ENCODE peak calls at places on chromosomes 2 and 18, in five cellular contexts. F, L, B, P and O are unnamed samples.
A peak's percentile ranks its signal among the peaks of the same experiment; 100 is the strongest.

GRCh38 chr2:159713691-159714585 is 1.6 kb downstream of the MARCHF7 start:
- DNase-seq in P (peak; percentile 30), F (peak; percentile 66), L (no peak), B (no peak), O (no peak)

GRCh38 chr2:30569991-30570390 is 122.9 kb downstream of the LCLAT1 start:
- DNase-seq in B (no peak), L (no peak), F (peak; percentile 17), P (no peak), O (no peak)

GRCh38 chr2:138090330-138090729 is 126.1 kb downstream of the HNMT start:
- DNase-seq in P (peak; percentile 35), F (peak; percentile 66), L (no peak), B (no peak), O (no peak)

GRCh38 chr2:44388877-44389276 is 27.1 kb downstream of the CAMKMT start:
- DNase-seq in B (no peak), P (no peak), F (no peak), L (no peak), O (no peak)

GRCh38 chr2:237900891-237901831 is 41.7 kb downstream of the RAMP1 start:
- DNase-seq in B (no peak), P (no peak), L (peak; percentile 22), F (no peak), O (peak; percentile 39)

GRCh38 chr2:124024491-124025348 is at the start of gene CNTNAP5:
- DNase-seq in B (no peak), P (peak; percentile 52), L (peak; percentile 65), F (peak; percentile 4), O (peak; percentile 60)

GRCh38 chr2:9820020-9820973 is 23.0 kb upstream of the TAF1B start:
- DNase-seq in L (peak; percentile 48), F (peak; percentile 88), B (peak; percentile 95), P (no peak), O (no peak)

GRCh38 chr2:239506961-239507360 is 106.1 kb upstream of the HDAC4 start:
- DNase-seq in L (no peak), B (no peak), P (no peak), F (no peak), O (no peak)

GRCh38 chr2:21821697-21822227 is 698.0 kb downstream of the TDRD15 start:
- DNase-seq in L (no peak), F (no peak), P (no peak), B (no peak), O (no peak)

GRCh38 chr18:63570721-63571120 is 16.4 kb upstream of the SERPINB13 start:
- DNase-seq in L (no peak), P (no peak), B (no peak), F (no peak), O (no peak)

GRCh38 chr2:19361325-19361990 is 3.0 kb upstream of the OSR1 start:
- DNase-seq in L (no peak), F (no peak), B (no peak), P (no peak), O (no peak)

GRCh38 chr2:7269244-7269643 is 352.0 kb downstream of the RNF144A start:
- DNase-seq in L (no peak), F (no peak), P (no peak), B (no peak), O (no peak)

GRCh38 chr2:74374509-74375205 is 5.5 kb downstream of the DCTN1 start:
- DNase-seq in B (no peak), L (peak; percentile 65), P (peak; percentile 93), F (peak; percentile 70), O (peak; percentile 96)

GRCh38 chr2:74831693-74832530 is 2.0 kb upstream of the HK2 start:
- DNase-seq in B (no peak), P (peak; percentile 30), L (no peak), F (peak; percentile 64), O (no peak)

GRCh38 chr18:23725827-23726661 is 36.8 kb downstream of the LAMA3 start:
- DNase-seq in B (no peak), L (peak; percentile 37), P (no peak), F (no peak), O (no peak)

GRCh38 chr2:134118279-134119116 is 135.4 kb upstream of the MGAT5 start:
- DNase-seq in L (peak; percentile 83), B (no peak), F (peak; percentile 92), P (peak; percentile 66), O (peak; percentile 73)

GRCh38 chr2:9174771-9175441 is 31.7 kb upstream of the ASAP2 start:
- DNase-seq in F (peak; percentile 78), P (no peak), L (peak; percentile 68), B (no peak), O (no peak)

GRCh38 chr2:71226391-71226964 is 425 bp downstream of the PAIP2B start:
- DNase-seq in P (no peak), F (no peak), L (peak; percentile 56), B (no peak), O (peak; percentile 28)

GRCh38 chr2:171595896-171596295 is 73.6 kb downstream of the CYBRD1 start:
- DNase-seq in L (no peak), F (peak; percentile 87), P (no peak), B (no peak), O (no peak)

GRCh38 chr18:24560511-24560981 is 100.1 kb downstream of the HRH4 start:
- DNase-seq in F (peak; percentile 86), L (no peak), P (no peak), B (no peak), O (no peak)

GRCh38 chr2:204673877-204674276 is 128.6 kb downstream of the PARD3B start:
- DNase-seq in L (no peak), B (no peak), P (no peak), F (peak; percentile 82), O (no peak)

GRCh38 chr2:218997730-218998129 is 4.5 kb upstream of the CRYBA2 start:
- DNase-seq in P (peak; percentile 33), B (no peak), F (no peak), L (no peak), O (no peak)

GRCh38 chr2:219687266-219687665 is 59.8 kb downstream of the SLC4A3 start:
- DNase-seq in P (no peak), L (no peak), F (peak; percentile 73), B (no peak), O (no peak)

GRCh38 chr18:79366177-79367094 is 29.3 kb upstream of the NFATC1 start:
- DNase-seq in L (no peak), F (no peak), B (no peak), P (no peak), O (no peak)

GRCh38 chr2:109715302-109715937 is 78.7 kb upstream of the RGPD5 start:
- DNase-seq in P (peak; percentile 1), L (no peak), B (peak; percentile 72), F (peak; percentile 46), O (no peak)

GRCh38 chr2:31239842-31240198 is 5.9 kb downstream of the EHD3 start:
- DNase-seq in L (no peak), F (no peak), B (peak; percentile 72), P (no peak), O (peak; percentile 67)

GRCh38 chr2:173119069-173119807 is 43.6 kb downstream of the MAP3K20 start:
- DNase-seq in B (no peak), F (no peak), P (no peak), L (peak; percentile 39), O (no peak)

GRCh38 chr18:26624443-26624842 is 76.1 kb upstream of the KCTD1 start:
- DNase-seq in L (no peak), B (no peak), P (no peak), F (no peak), O (no peak)

GRCh38 chr18:39624934-39625333 is 2059.3 kb upstream of the CELF4 start:
- DNase-seq in F (peak; percentile 84), L (no peak), B (no peak), P (no peak), O (no peak)

GRCh38 chr2:108925735-108926134 is 63.3 kb downstream of the EDAR start:
- DNase-seq in F (no peak), B (no peak), L (no peak), P (no peak), O (no peak)

GRCh38 chr2:85325466-85325811 is 2.4 kb downstream of the TGOLN2 start:
- DNase-seq in L (no peak), F (no peak), P (no peak), B (no peak), O (no peak)

GRCh38 chr2:152694161-152694661 is 23.1 kb downstream of the PRPF40A start:
- DNase-seq in P (no peak), F (peak; percentile 36), B (no peak), L (no peak), O (no peak)

GRCh38 chr18:63322908-63323634 is 3.5 kb upstream of the BCL2 start:
- DNase-seq in L (no peak), F (peak; percentile 44), B (no peak), P (peak; percentile 40), O (peak; percentile 57)

GRCh38 chr2:41784496-41784895 is 263.3 kb upstream of the PKDCC start:
- DNase-seq in P (no peak), B (no peak), L (no peak), F (no peak), O (no peak)

GRCh38 chr2:235080108-235080507 is 128.3 kb downstream of the SH3BP4 start:
- DNase-seq in F (peak; percentile 72), L (no peak), B (no peak), P (no peak), O (no peak)

GRCh38 chr2:128421861-128422311 is 103.2 kb upstream of the HS6ST1 start:
- DNase-seq in P (no peak), F (no peak), L (no peak), B (peak; percentile 74), O (peak; percentile 2)

GRCh38 chr2:128422571-128422970 is 103.9 kb upstream of the HS6ST1 start:
- DNase-seq in P (no peak), L (no peak), B (peak; percentile 58), F (peak; percentile 93), O (no peak)

GRCh38 chr2:128420776-128421175 is 102.1 kb upstream of the HS6ST1 start:
- DNase-seq in F (no peak), P (no peak), B (peak; percentile 46), L (no peak), O (no peak)

GRCh38 chr2:128420131-128420530 is 101.5 kb upstream of the HS6ST1 start:
- DNase-seq in P (no peak), B (no peak), L (no peak), F (no peak), O (no peak)

DNA sequence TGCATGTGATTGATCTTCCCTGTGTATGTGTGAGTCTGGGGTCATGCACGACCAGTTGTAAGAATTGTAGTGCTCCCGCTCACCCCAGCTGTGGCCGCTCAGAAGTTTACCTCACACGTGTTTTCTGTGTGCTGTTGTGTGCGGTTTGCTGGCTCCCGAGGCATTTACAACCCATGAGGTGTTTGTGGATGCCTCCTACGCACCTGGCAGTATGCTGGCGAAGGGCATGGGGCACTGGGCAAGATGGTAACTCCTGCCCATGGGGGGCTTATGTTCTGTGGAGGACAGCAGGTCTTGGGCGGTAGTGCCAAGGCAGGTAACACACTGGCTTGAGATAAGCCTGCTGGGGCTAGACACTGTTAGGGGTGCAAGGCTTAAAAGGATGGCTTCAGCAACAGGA is 102.6 kb upstream of the HS6ST1 start:
- DNase-seq in B (no peak), L (no peak), P (no peak), F (no peak), O (no peak)
- H3K27ac ChIP-seq in B (no peak overlapping the region), L (no peak overlapping the region), P (no peak overlapping the region), F (no peak overlapping the region), O (no peak overlapping the region)

GRCh38 chr2:142867161-142867560 is 10.3 kb upstream of the KYNU start:
- DNase-seq in L (no peak), P (no peak), F (peak; percentile 94), B (no peak), O (no peak)
- TF ChIP-seq CTCF in L (no peak), P (no peak), F (no peak), B (no peak), O (no peak)

GRCh38 chr2:128310094-128310716 is 8.5 kb downstream of the HS6ST1 start:
- DNase-seq in B (no peak), F (no peak), L (peak; percentile 39), P (no peak), O (peak; percentile 26)
- H3K27ac ChIP-seq in B (no peak overlapping the region), F (no peak overlapping the region), L (peak overlapping the region; percentile 65), P (no peak overlapping the region), O (peak overlapping the region; percentile 70)

GRCh38 chr2:209970271-209970670 is 32.2 kb upstream of the RPE start:
- DNase-seq in P (no peak), B (no peak), L (no peak), F (no peak), O (no peak)
- TF ChIP-seq CTCF in P (no peak), B (no peak), L (no peak), F (no peak), O (no peak)